ENCODE peak calls at places on chromosome 16, in seven cellular contexts. L, D, Y, E, X, W and U are unnamed samples.
A peak's percentile ranks its signal among the peaks of the same experiment; 100 is the strongest.

GRCh38 chr16:62225675-62226074 is 189.4 kb upstream of the CDH8 start:
- DNase-seq in L (peak; percentile 66), D (peak; percentile 8), Y (no peak), E (no peak), X (no peak), W (peak; percentile 64), U (peak; percentile 81)

GRCh38 chr16:12617401-12617819 is 186.3 kb downstream of the CPPED1 start:
- DNase-seq in L (no peak), D (no peak), Y (no peak), E (no peak), X (no peak), W (no peak), U (no peak)

GRCh38 chr16:55248058-55248457 is 75.9 kb upstream of the IRX6 start:
- DNase-seq in L (no peak), D (no peak), Y (no peak), E (no peak), X (no peak), W (no peak), U (no peak)

GRCh38 chr16:29909398-29909797 is 9.1 kb downstream of the ASPHD1 start:
- DNase-seq in L (no peak), D (no peak), Y (peak; percentile 45), E (no peak), X (no peak), W (no peak), U (no peak)

GRCh38 chr16:85986931-85987749 is 88.2 kb downstream of the IRF8 start:
- DNase-seq in L (peak; percentile 49), D (no peak), Y (no peak), E (no peak), X (no peak), W (peak; percentile 56), U (no peak)

GRCh38 chr16:10606607-10607006 is 26.2 kb upstream of the EMP2 start:
- DNase-seq in L (no peak), D (no peak), Y (no peak), E (no peak), X (no peak), W (no peak), U (no peak)

GRCh38 chr16:88071908-88072307 is 120.7 kb downstream of the BANP start:
- DNase-seq in L (no peak), D (no peak), Y (no peak), E (no peak), X (no peak), W (no peak), U (no peak)

GRCh38 chr16:66874079-66874775 is 6.1 kb upstream of the PDP2 start:
- DNase-seq in L (no peak), D (no peak), Y (no peak), E (no peak), X (no peak), W (no peak), U (no peak)

GRCh38 chr16:30041841-30042240 is 10.8 kb upstream of the TLCD3B start:
- DNase-seq in L (no peak), D (no peak), Y (no peak), E (no peak), X (no peak), W (no peak), U (no peak)

GRCh38 chr16:57572978-57573733 is 30.7 kb downstream of the ADGRG5 start:
- DNase-seq in L (no peak), D (no peak), Y (no peak), E (no peak), X (no peak), W (no peak), U (no peak)

GRCh38 chr16:83967838-83968482 is at the start of gene NECAB2:
- DNase-seq in L (no peak), D (no peak), Y (no peak), E (no peak), X (peak; percentile 29), W (peak; percentile 66), U (no peak)

GRCh38 chr16:30949655-30950515 is 1.0 kb downstream of the ORAI3 start:
- DNase-seq in L (peak; percentile 90), D (no peak), Y (no peak), E (peak; percentile 77), X (no peak), W (peak; percentile 56), U (peak; percentile 92)

GRCh38 chr16:65044861-65045260 is 77.0 kb downstream of the CDH11 start:
- DNase-seq in L (no peak), D (no peak), Y (peak; percentile 76), E (no peak), X (peak; percentile 31), W (no peak), U (no peak)

GRCh38 chr16:24668481-24669001 is 60.9 kb upstream of the TNRC6A start:
- DNase-seq in L (no peak), D (no peak), Y (peak; percentile 65), E (no peak), X (no peak), W (no peak), U (peak; percentile 46)

GRCh38 chr16:77335652-77336234 is 99.1 kb downstream of the ADAMTS18 start:
- DNase-seq in L (no peak), D (no peak), Y (no peak), E (no peak), X (no peak), W (no peak), U (no peak)

GRCh38 chr16:55039042-55039441 is 108.4 kb downstream of the IRX5 start:
- DNase-seq in L (no peak), D (no peak), Y (no peak), E (no peak), X (no peak), W (no peak), U (no peak)

GRCh38 chr16:30853758-30854157 is 40.1 kb downstream of the BCL7C start:
- DNase-seq in L (no peak), D (no peak), Y (no peak), E (no peak), X (no peak), W (no peak), U (no peak)